ENCODE peak calls at places on chromosomes 3 and 15, in seven cellular contexts. Z, Q, S, A, H, Y and P are unnamed samples.
A peak's percentile ranks its signal among the peaks of the same experiment; 100 is the strongest.

GRCh38 chr3:181630873-181631272 is 80.9 kb upstream of the SOX2 start:
- DNase-seq in Y (no peak), Q (no peak), A (no peak), H (no peak), Z (no peak), S (no peak), P (no peak)

GRCh38 chr3:177590826-177591225 is 393.5 kb upstream of the TBL1XR1 start:
- DNase-seq in Y (no peak), Q (no peak), H (no peak), S (no peak), Z (peak; percentile 51), A (peak; percentile 74), P (no peak)

GRCh38 chr15:67523337-67523736 is 2.4 kb downstream of the C15orf61 start:
- DNase-seq in H (no peak), Y (no peak), A (no peak), Z (no peak), S (no peak), Q (no peak), P (no peak)

GRCh38 chr3:15276028-15276717 is 56.2 kb downstream of the SH3BP5 start:
- DNase-seq in Q (no peak), H (no peak), A (no peak), Y (no peak), S (peak; percentile 50), Z (peak; percentile 31), P (no peak)

GRCh38 chr3:152298393-152299242 is 29.9 kb downstream of the MBNL1 start:
- DNase-seq in S (peak; percentile 86), Y (no peak), H (no peak), Z (peak; percentile 88), A (peak; percentile 60), Q (peak; percentile 16), P (no peak)

GRCh38 chr3:163779396-163780344 is 1298.6 kb downstream of the SI start:
- DNase-seq in Z (no peak), A (no peak), S (no peak), Q (no peak), H (peak; percentile 1), Y (no peak), P (peak; percentile 11)

GRCh38 chr3:183502782-183503181 is 52.7 kb downstream of the KLHL6 start:
- DNase-seq in Q (no peak), A (no peak), H (no peak), S (no peak), Z (peak; percentile 35), Y (no peak), P (no peak)

GRCh38 chr15:66655997-66656396 is 46.0 kb upstream of the SMAD6 start:
- DNase-seq in A (no peak), H (no peak), Y (no peak), Z (no peak), Q (no peak), S (no peak), P (no peak)

GRCh38 chr3:183117046-183117445 is 17.8 kb upstream of the MCCC1 start:
- DNase-seq in Y (no peak), H (no peak), Z (no peak), A (no peak), S (no peak), Q (no peak), P (no peak)

GRCh38 chr3:100080573-100080972 is 33.7 kb downstream of the FILIP1L start:
- DNase-seq in S (no peak), Z (peak; percentile 32), Q (no peak), A (no peak), H (no peak), Y (no peak), P (no peak)

GRCh38 chr3:183912895-183913579 is 28.4 kb upstream of the PARL start:
- DNase-seq in S (no peak), Q (no peak), Y (no peak), H (peak; percentile 58), Z (no peak), A (no peak), P (no peak)

GRCh38 chr15:99486371-99487336 is 79.1 kb upstream of the MEF2A start:
- DNase-seq in Y (no peak), Z (peak; percentile 33), Q (no peak), A (no peak), H (peak; percentile 78), S (peak; percentile 88), P (no peak)

GRCh38 chr3:69294014-69294771 is 91.7 kb downstream of the FRMD4B start:
- DNase-seq in Z (peak; percentile 84), Q (no peak), A (peak; percentile 53), S (no peak), Y (no peak), H (no peak), P (no peak)

GRCh38 chr3:4474683-4475490 is 7.8 kb upstream of the SUMF1 start:
- DNase-seq in A (no peak), H (no peak), S (no peak), Q (no peak), Z (peak; percentile 90), Y (no peak), P (no peak)

GRCh38 chr3:64740232-64740631 is 52.4 kb upstream of the ADAMTS9 start:
- DNase-seq in Q (no peak), S (no peak), Z (peak; percentile 81), Y (no peak), A (peak; percentile 83), H (no peak), P (no peak)

GRCh38 chr3:45387636-45388348 is 584 bp upstream of the LARS2 start:
- DNase-seq in Z (no peak), A (no peak), Y (no peak), Q (no peak), H (no peak), S (no peak), P (no peak)

GRCh38 chr15:31457631-31458526 is 131.2 kb downstream of the KLF13 start:
- DNase-seq in S (no peak), Z (no peak), A (no peak), H (no peak), Y (peak; percentile 0), Q (no peak), P (no peak)

GRCh38 chr15:70083423-70083822 is 14.3 kb downstream of the TLE3 start:
- DNase-seq in Q (peak; percentile 34), S (no peak), Z (no peak), A (no peak), Y (no peak), H (no peak), P (no peak)

GRCh38 chr15:82951472-82952155 is 906 bp downstream of the HOMER2 start:
- DNase-seq in Y (no peak), Q (no peak), H (no peak), A (no peak), Z (peak; percentile 42), S (no peak), P (no peak)

GRCh38 chr3:76638006-76638405 is 401.9 kb upstream of the ROBO2 start:
- DNase-seq in H (no peak), Y (no peak), Z (no peak), S (no peak), Q (no peak), A (no peak), P (no peak)

GRCh38 chr3:36959821-36960220 is 15.0 kb upstream of the TRANK1 start:
- DNase-seq in Z (peak; percentile 69), S (no peak), H (no peak), A (no peak), Y (no peak), Q (no peak), P (no peak)

GRCh38 chr3:46312996-46313395 is 40.9 kb upstream of the CCR2 start:
- DNase-seq in Q (no peak), H (peak; percentile 39), Y (no peak), A (no peak), S (peak; percentile 65), Z (peak; percentile 55), P (no peak)

GRCh38 chr3:62876064-62876463 is 848 bp upstream of the CADPS start:
- DNase-seq in A (no peak), H (peak; percentile 47), Q (peak; percentile 67), S (no peak), Y (no peak), Z (peak; percentile 34), P (peak; percentile 78)

GRCh38 chr15:60565407-60565806 is 86.5 kb upstream of the ICE2 start:
- DNase-seq in Q (no peak), A (no peak), S (no peak), H (no peak), Y (no peak), Z (no peak), P (no peak)

GRCh38 chr15:33057845-33058244 is 136.7 kb downstream of the FMN1 start:
- DNase-seq in A (no peak), S (no peak), Y (no peak), Z (no peak), H (no peak), Q (no peak), P (no peak)

GRCh38 chr3:71710906-71711494 is 14.2 kb downstream of the EIF4E3 start:
- DNase-seq in Q (no peak), H (peak; percentile 20), S (no peak), A (no peak), Z (peak; percentile 83), Y (no peak), P (no peak)